ENCODE peak calls at places on chromosomes 1 and 21, in seven cellular contexts. B is endothelial cell of umbilical vein, D is A549, Q is cardiac fibroblast, L is heart right ventricle, F is upper lobe of right lung, P is IMR-90. G is an unnamed sample.

GRCh38 chr1:183609313-183609712 is 19.1 kb upstream of the NCF2 start:
- DNase-seq in P (peak), D (peak), B (peak), F (peak), Q (peak), L (peak), G (peak)

GRCh38 chr1:235822685-235823084 is 44.0 kb downstream of the LYST start:
- DNase-seq in P (peak), L (no peak), Q (peak), D (no peak), F (no peak), B (no peak), G (peak)

GRCh38 chr1:150213170-150214098 is 22.5 kb downstream of the ANP32E start:
- DNase-seq in P (peak), L (peak), D (peak), B (peak), F (peak), Q (peak), G (peak)

GRCh38 chr1:29655945-29656866 is 419.9 kb downstream of the PTPRU start:
- DNase-seq in F (peak), D (peak), Q (no peak), P (peak), B (no peak), L (peak), G (peak)

GRCh38 chr1:155309423-155310021 is 856 bp downstream of the FDPS start:
- DNase-seq in B (peak), Q (peak), P (no peak), D (peak), F (peak), L (peak), G (no peak)

GRCh38 chr1:26848947-26849774 is 13.8 kb upstream of the SFN start:
- DNase-seq in D (peak), L (no peak), Q (peak), P (peak), F (peak), B (peak), G (peak)

GRCh38 chr1:16397095-16397494 is 30.1 kb downstream of the SZRD1 start:
- DNase-seq in F (no peak), L (no peak), P (no peak), Q (no peak), B (no peak), D (no peak), G (no peak)

GRCh38 chr21:43339668-43340067 is 87.3 kb downstream of the SIK1 start:
- DNase-seq in B (peak), F (no peak), D (peak), Q (no peak), P (no peak), L (peak), G (peak)

GRCh38 chr1:173775578-173776196 is 48.8 kb upstream of the DARS2 start:
- DNase-seq in Q (no peak), F (no peak), B (no peak), D (no peak), L (no peak), P (no peak), G (no peak)

GRCh38 chr1:181318858-181319235 is 164.5 kb upstream of the CACNA1E start:
- DNase-seq in Q (peak), B (no peak), D (no peak), F (no peak), P (peak), L (no peak), G (no peak)

GRCh38 chr1:98700228-98700627 is 38.7 kb downstream of the SNX7 start:
- DNase-seq in D (no peak), F (no peak), P (peak), L (no peak), Q (peak), B (no peak), G (peak)

GRCh38 chr21:38351961-38352521 is 95.2 kb downstream of the KCNJ15 start:
- DNase-seq in B (peak), F (no peak), L (no peak), D (peak), Q (peak), P (peak), G (peak)

GRCh38 chr21:38350681-38351080 is 93.9 kb downstream of the KCNJ15 start:
- DNase-seq in B (no peak), P (no peak), F (no peak), D (no peak), L (no peak), Q (no peak), G (peak)

GRCh38 chr21:38351176-38351959 is 94.6 kb downstream of the KCNJ15 start:
- DNase-seq in L (no peak), P (peak), B (no peak), D (no peak), Q (no peak), F (no peak), G (no peak)

GRCh38 chr21:38354231-38354630 is 97.4 kb downstream of the KCNJ15 start:
- DNase-seq in P (no peak), D (no peak), Q (no peak), F (no peak), B (no peak), L (no peak), G (no peak)

DNA sequence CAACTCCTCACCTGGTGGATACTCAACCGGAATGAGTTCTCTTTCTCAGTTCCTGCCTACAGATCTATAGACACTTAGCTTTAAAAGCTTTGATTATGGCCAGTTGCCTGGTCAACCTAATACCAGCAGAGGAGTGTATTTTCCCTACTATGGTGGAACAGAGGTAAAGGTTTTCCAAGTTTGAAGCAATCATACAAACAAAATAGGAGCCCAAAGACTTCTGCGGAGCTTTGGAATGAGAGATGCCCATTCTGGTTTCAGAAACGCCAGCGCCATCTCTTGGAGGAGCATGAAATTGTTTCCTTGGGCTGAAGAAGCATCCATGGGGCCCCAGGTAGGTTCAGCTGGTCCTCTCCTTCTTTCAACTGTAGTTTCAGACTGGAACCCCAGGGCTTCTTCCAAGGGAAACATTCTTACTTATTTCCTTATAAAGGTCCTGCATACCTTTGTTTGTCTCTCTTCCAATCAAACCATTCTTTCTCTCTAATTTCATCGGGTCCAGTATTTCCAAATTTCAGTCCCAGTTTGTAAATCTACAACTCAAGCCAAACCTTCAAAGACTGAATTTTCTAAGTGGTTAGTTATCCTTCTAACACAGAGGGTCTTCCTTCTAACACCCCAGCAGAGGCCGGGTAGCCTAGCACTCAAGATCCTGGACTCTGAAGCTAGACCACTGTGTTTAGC is 95.9 kb downstream of the KCNJ15 start:
- DNase-seq in P (peak), D (peak), Q (peak), L (peak), B (peak), F (peak), G (peak)
- TF ChIP-seq CTCF in P (peak), D (peak), Q (peak), L (peak), B (peak), F (peak), G (peak)

GRCh38 chr1:108703939-108704338 is 8.8 kb upstream of the FNDC7 start:
- DNase-seq in F (no peak), P (peak), Q (peak), B (no peak), D (no peak), L (no peak), G (no peak)
- H3K4me3 ChIP-seq in F (no peak), P (no peak), Q (no peak), B (no peak), D (no peak), L (no peak), G (no peak)

GRCh38 chr1:115620950-115621349 is 20.8 kb upstream of the VANGL1 start:
- DNase-seq in L (no peak), P (no peak), B (no peak), F (no peak), D (no peak), Q (no peak), G (no peak)

GRCh38 chr1:115620453-115620852 is 21.3 kb upstream of the VANGL1 start:
- DNase-seq in B (no peak), Q (no peak), D (no peak), F (no peak), L (no peak), P (no peak), G (no peak)

GRCh38 chr1:115630342-115630741 is 11.4 kb upstream of the VANGL1 start:
- DNase-seq in D (no peak), B (no peak), F (no peak), L (no peak), Q (no peak), P (no peak), G (no peak)

GRCh38 chr1:115624859-115625258 is 16.9 kb upstream of the VANGL1 start:
- DNase-seq in P (no peak), L (no peak), F (no peak), Q (no peak), B (no peak), D (no peak), G (peak)
- TF ChIP-seq CTCF in P (no peak), L (no peak), F (no peak), Q (no peak), B (no peak), D (no peak), G (peak)

DNA sequence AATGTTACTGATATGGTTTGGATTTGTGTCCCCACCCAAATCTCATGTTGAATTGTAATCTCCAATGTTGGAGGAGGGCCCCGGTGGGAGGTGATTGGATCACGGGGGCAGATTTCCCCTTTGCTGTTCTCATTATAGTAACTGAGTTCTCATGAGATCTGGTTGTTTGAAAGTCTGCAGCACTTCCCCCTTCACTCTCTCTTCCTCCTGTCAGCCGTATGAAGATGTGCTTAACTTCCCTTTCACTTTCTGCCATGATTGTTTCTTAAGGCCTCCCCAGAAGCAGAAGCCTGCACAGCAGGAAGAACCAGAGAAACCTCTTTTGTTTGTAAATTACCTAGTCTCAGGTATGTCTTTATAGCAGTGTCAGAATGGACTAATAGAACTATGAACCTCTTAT is 28.4 kb downstream of the TRIM33 start:
- DNase-seq in D (no peak), L (no peak), B (no peak), F (no peak), Q (no peak), P (no peak), G (no peak)
- H3K4me3 ChIP-seq in D (no peak), L (no peak), B (no peak), F (no peak), Q (no peak), P (no peak), G (no peak)

GRCh38 chr1:231678021-231678432 is 51.4 kb downstream of the DISC1 start:
- DNase-seq in L (no peak), D (no peak), P (peak), F (no peak), Q (no peak), B (no peak), G (peak)
- TF ChIP-seq CTCF in L (no peak), D (no peak), P (no peak), F (no peak), Q (no peak), B (no peak), G (no peak)

GRCh38 chr21:32413697-32414578 is 1.4 kb downstream of the EVA1C start:
- DNase-seq in D (no peak), B (peak), F (peak), Q (peak), L (no peak), P (no peak), G (peak)
- H3K4me3 ChIP-seq in D (peak), B (peak), F (peak), Q (peak), L (peak), P (no peak), G (peak)

GRCh38 chr1:117059678-117060440 is at the start of gene TTF2:
- DNase-seq in Q (peak), D (peak), P (peak), B (peak), L (peak), F (peak), G (peak)
- TF ChIP-seq CTCF in Q (no peak), D (no peak), P (no peak), B (no peak), L (no peak), F (peak), G (peak)

DNA sequence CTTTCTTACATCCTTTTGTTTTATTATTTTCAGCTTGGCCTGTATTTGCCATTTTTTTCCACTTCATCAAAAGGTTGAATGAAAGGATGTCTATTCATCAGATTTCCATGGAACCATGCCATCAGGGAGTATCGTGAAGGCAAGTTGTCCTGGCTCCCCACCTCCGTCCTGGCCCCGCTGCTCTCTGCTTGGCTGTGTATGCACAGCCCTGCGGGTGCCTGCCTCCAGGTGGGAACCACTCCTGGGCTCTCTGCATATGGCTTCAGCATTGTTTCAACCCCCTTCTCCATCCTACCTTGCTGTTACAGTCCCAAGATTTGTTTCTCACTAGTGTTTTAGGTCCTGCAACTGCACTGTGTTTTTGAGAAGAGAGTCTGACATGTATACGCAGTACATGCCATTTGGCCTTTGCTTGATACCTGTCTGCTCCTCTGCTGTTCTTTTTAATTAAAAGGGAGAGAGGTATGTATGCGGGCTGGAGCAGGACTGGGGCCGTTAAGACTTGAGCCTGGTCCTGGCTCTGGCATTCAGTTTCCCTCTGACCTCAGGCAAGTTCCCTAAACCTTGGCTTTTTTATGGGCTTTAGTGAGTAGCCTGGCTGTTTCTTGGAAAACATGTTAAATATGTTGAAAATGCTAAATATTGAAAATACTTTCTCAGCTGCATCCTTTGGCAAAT is 69.9 kb upstream of the GCLM start:
- DNase-seq in B (no peak), F (no peak), P (no peak), Q (no peak), L (no peak), D (no peak), G (no peak)
- H3K4me3 ChIP-seq in B (no peak), F (no peak), P (no peak), Q (no peak), L (no peak), D (no peak), G (no peak)

GRCh38 chr1:18362150-18362549 is 118.6 kb upstream of the KLHDC7A start:
- DNase-seq in P (no peak), L (no peak), Q (no peak), B (no peak), F (peak), D (no peak), G (no peak)
- TF ChIP-seq CTCF in P (no peak), L (no peak), Q (no peak), B (no peak), F (no peak), D (no peak), G (no peak)

DNA sequence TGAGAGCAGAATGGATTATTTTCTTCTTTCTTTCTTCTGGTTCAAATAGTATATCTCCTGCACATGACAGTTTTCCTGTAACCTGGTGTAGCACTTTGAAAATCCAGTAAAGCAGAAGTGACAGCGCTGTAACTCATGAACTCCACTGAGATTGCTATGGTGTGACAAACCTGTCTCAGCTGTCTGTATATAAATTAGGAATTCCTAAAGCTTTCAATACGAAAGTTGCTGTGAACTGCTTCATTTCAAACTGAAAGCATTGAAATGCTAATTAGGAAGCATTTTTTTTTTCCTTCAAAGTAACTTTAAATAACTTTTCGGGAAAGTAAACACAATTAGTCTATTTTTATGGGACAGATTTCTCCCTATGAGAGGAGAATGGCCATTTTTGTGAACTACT is 646.9 kb upstream of the ZP4 start:
- DNase-seq in L (no peak), F (no peak), Q (no peak), D (no peak), B (no peak), P (no peak), G (no peak)
- H3K4me3 ChIP-seq in L (no peak), F (no peak), Q (no peak), D (no peak), B (no peak), P (no peak), G (no peak)